ENCODE peak calls at places on chromosome 5, in four cellular contexts. Q is fibroblast of lung; H is CD8-positive, alpha-beta memory T cell; S is psoas muscle. I is an unnamed sample. For H3K4me1, the result is how much of the 10 kb centered on the place peaks cover.

GRCh38 chr5:172443441-172444109 is 10.8 kb downstream of the SH3PXD2B start:
- DNase-seq in Q (peak), H (no peak), S (peak), I (peak)

GRCh38 chr5:135999396-136000139 is 29.2 kb upstream of the TGFBI start:
- DNase-seq in Q (peak), H (no peak), S (no peak), I (no peak)

GRCh38 chr5:126720369-126720768 is 56.6 kb upstream of the LMNB1 start:
- DNase-seq in Q (no peak), H (no peak), S (no peak), I (no peak)

GRCh38 chr5:39829479-39829878 is 404.7 kb upstream of the DAB2 start:
- DNase-seq in Q (no peak), H (no peak), S (no peak), I (no peak)

GRCh38 chr5:38463634-38464521 is 92.6 kb downstream of the LIFR start:
- DNase-seq in Q (peak), H (no peak), S (no peak), I (no peak)

GRCh38 chr5:139841549-139841948 is 45.9 kb downstream of the PSD2 start:
- DNase-seq in Q (no peak), H (no peak), S (no peak), I (no peak)

GRCh38 chr5:140833993-140834392 is at the start of gene PCDHA7:
- DNase-seq in Q (peak), H (no peak), S (no peak), I (no peak)

GRCh38 chr5:162187371-162187770 is 119.8 kb downstream of the GABRG2 start:
- DNase-seq in Q (no peak), H (no peak), S (no peak), I (no peak)

GRCh38 chr5:149948988-149949387 is 4.4 kb upstream of the PDE6A start:
- DNase-seq in Q (no peak), H (no peak), S (no peak), I (no peak)

GRCh38 chr5:56534102-56534501 is 281.2 kb upstream of the MAP3K1 start:
- DNase-seq in Q (peak), H (no peak), S (no peak), I (no peak)

GRCh38 chr5:43041669-43042175 is 1.6 kb upstream of the ANXA2R start:
- DNase-seq in Q (peak), H (no peak), S (peak), I (peak)

GRCh38 chr5:24110019-24110615 is 534.7 kb downstream of the CDH10 start:
- DNase-seq in Q (peak), H (no peak), S (no peak), I (no peak)

GRCh38 chr5:4758550-4758949 is 381.6 kb upstream of the ADAMTS16 start:
- DNase-seq in Q (no peak), H (no peak), S (no peak), I (no peak)

GRCh38 chr5:36685631-36686147 is 79.3 kb downstream of the SLC1A3 start:
- DNase-seq in Q (no peak), H (no peak), S (no peak), I (no peak)

GRCh38 chr5:179624841-179625271 is 1.4 kb upstream of the HNRNPH1 start:
- DNase-seq in Q (no peak), H (no peak), S (no peak), I (no peak)

GRCh38 chr5:106862450-106863193 is 808.1 kb downstream of the EFNA5 start:
- DNase-seq in Q (peak), H (no peak), S (no peak), I (no peak)

DNA sequence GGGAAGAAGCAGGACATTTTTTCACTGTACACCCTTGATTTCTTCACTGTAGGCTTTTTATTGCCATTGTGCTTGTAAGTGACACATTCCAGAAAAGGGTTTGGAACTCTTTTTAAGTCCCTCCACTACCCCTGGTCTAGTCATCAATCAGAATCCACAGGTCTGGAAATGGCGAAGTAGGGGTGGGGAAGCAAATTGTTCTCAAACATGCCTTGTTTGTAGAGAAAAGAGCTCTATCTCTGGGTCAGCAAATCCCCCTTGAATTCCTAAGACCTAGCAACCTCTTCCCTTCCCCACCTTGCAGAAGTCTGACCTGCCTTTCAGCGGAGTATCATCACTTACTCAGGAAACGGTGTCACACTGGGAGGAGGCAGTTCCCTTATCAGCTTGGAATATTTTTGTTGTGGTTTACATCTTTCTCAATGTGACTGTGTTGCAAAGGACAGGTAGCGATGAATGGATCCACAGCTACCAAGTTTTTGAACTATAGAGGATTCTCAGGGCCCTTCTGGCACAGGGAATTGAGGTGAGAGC is 3.2 kb downstream of the SH3RF2 start:
- DNase-seq in Q (no peak), H (no peak), S (no peak), I (no peak)
- H3K4me3 ChIP-seq in Q (no peak), H (no peak), S (peak), I (no peak)

GRCh38 chr5:93584531-93585053 is 1.6 kb downstream of the NR2F1 start:
- DNase-seq in Q (no peak), H (no peak), S (no peak), I (peak)

GRCh38 chr5:93583525-93583798 is 440 bp downstream of the NR2F1 start:
- DNase-seq in Q (no peak), H (no peak), S (no peak), I (no peak)

GRCh38 chr5:93583799-93584530 is 943 bp downstream of the NR2F1 start:
- DNase-seq in Q (peak), H (no peak), S (peak), I (peak)

GRCh38 chr5:93585753-93586385 is 2.8 kb downstream of the NR2F1 start:
- DNase-seq in Q (peak), H (no peak), S (no peak), I (no peak)

DNA sequence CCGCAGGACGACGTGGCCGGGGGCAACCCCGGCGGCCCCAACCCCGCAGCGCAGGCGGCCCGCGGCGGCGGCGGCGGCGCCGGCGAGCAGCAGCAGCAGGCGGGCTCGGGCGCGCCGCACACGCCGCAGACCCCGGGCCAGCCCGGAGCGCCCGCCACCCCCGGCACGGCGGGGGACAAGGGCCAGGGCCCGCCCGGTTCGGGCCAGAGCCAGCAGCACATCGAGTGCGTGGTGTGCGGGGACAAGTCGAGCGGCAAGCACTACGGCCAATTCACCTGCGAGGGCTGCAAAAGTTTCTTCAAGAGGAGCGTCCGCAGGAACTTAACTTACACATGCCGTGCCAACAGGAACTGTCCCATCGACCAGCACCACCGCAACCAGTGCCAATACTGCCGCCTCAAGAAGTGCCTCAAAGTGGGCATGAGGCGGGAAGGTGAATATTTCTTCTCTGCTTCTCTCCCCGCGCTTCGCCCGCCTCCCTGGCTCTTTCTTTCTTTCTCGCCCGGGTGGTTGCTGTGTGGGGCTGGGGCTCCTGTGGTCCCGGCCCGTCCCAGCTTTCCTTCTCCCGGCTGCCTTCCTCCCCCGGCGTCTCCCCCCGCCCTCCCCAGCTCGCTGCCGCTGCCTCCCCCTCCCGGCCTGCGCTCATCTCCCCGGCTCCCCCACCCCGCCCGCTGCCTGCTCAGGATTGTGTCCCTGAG is 2.2 kb downstream of the NR2F1 start:
- DNase-seq in Q (no peak), H (no peak), S (no peak), I (no peak)
- H3K4me1 ChIP-seq in Q (under half), H (under half), S (under half), I (under half)

DNA sequence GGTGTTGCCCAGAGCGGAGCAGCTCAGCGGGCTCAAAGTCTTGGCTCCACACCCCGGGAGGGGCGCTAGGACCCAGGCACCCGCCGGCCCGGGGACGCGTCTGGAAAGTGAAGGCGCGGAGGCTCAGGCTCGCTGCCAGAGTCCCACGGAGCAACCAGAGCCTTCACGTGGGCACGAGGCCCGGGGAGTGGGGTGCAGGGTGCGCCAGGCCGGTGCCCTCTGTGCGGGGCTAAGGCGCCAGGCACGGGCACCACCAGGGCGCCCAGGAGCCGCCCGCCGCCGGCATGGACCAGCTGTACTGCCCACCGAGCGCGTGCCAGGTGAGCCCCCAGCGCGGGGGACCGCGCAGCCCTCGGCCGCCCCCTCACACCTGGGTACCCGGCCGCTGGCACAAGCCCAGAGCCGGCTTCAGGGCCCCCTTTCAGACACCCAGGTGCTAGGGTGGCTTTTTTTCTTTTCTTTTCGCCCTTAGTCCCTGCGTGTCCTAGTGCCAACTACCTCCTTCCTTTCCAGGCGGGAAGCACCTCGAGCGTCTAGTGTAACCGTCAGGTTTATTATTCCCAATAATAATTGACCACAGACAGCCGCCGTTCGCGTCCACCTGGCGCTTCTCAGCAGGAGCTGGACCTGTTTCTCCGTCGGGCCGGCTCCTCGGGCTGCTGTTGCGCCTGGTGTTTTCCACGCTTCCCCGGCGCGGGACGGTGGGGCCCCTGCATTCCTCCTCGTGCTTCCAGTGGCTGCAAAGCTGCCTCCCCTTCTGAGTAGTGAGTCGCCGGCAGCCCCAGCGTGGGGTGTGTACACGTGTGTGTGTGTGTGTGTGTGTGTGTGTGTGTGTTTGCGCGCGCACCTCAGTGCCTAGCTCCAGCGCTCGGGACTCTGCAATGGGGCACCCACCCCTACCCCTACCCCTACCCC is 30.1 kb upstream of the PDE8B start:
- DNase-seq in Q (peak), H (no peak), S (peak), I (peak)
- H3K4me3 ChIP-seq in Q (peak), H (no peak), S (peak), I (peak)

GRCh38 chr5:110802998-110803397 is 64.2 kb downstream of the SLC25A46 start:
- DNase-seq in Q (no peak), H (no peak), S (no peak), I (no peak)

GRCh38 chr5:110807174-110807573 is 68.4 kb downstream of the SLC25A46 start:
- DNase-seq in Q (no peak), H (no peak), S (no peak), I (no peak)

GRCh38 chr5:110809006-110809405 is 70.2 kb downstream of the SLC25A46 start:
- DNase-seq in Q (no peak), H (no peak), S (no peak), I (no peak)

DNA sequence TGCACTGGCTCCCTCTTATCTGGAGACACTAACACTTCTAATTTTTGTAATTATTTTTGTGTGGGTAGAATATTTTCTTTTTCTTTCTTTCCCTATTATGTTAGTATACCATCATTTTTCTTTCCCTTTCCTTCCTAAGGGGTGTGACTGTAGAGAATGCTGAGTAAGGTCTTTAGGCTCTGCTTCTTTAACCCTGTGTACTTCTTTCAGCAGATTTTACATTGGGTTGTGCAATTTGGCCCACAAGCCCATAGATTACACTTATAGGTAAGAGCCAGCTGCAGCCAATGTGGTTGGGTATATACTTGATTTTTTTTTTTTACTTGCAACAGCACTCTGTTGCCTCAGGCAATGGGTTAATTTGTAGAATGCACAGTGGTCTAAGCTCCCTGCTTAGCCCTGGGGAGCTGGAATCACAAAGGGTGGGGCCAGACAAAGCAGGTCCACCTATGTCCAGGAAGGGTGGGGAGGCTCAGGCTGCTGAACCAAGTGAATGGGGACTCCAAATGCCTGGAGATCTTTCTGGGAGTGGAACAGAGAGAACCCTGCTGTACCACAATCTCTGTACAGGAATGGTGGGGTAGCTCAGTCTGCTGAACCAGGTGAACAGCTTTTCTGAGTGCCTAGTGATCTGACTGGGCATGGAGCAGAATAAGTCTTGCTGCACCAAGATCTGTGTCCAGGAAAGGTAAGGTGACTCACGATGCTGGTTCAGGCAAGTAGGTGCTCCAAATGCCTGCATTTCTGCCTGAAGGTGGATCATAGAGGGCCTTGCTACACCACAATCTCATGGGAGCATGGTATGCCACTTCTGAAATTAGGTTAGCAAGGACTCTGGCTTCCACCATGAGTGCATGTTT is 64.9 kb downstream of the SLC25A46 start:
- DNase-seq in Q (no peak), H (no peak), S (no peak), I (no peak)
- H3K4me1 ChIP-seq in Q (under half), H (under half), S (under half), I (under half)

GRCh38 chr5:75303419-75303818 is 33.6 kb upstream of the HMGCR start:
- DNase-seq in Q (no peak), H (no peak), S (no peak), I (no peak)
- H3K4me3 ChIP-seq in Q (no peak), H (no peak), S (no peak), I (no peak)

DNA sequence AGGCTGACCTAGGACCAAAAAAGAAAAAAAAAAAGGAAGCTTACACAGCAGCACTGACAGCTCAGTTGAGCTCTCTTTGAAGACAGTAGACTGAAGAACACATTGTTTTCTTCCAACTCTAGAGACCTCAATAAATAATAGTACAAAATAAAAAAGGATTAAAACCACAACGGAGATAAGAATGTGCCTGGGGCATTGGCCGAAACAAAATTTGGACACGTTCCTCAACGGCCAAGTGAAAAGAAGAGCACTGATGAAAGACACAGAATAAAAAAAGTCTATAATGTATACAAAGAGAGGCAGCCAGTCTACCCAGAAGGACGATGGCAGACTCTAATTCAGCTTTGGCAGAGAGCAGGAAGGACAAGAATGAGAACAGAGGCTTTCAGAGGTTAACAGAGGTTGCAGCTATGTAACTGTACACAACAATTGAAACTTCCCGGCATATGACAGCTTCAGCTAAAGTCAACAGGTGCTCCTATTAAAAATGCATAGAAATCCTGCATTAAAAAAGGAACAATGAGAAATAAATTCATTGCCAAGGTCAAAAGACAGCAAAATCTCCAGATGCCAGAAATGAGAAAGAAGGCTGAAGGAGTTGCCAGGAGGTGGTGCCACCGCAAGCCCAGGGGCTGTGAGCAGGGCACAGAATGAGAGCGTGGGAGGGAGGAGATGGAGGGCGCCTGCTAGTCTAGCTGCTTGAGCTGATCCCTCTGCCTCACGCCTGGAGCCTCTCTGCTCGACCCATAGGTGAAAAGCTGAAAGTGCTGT is 113.9 kb downstream of the DCP2 start:
- DNase-seq in Q (peak), H (peak), S (no peak), I (peak)
- H3K4me1 ChIP-seq in Q (under half), H (under half), S (under half), I (under half)

DNA sequence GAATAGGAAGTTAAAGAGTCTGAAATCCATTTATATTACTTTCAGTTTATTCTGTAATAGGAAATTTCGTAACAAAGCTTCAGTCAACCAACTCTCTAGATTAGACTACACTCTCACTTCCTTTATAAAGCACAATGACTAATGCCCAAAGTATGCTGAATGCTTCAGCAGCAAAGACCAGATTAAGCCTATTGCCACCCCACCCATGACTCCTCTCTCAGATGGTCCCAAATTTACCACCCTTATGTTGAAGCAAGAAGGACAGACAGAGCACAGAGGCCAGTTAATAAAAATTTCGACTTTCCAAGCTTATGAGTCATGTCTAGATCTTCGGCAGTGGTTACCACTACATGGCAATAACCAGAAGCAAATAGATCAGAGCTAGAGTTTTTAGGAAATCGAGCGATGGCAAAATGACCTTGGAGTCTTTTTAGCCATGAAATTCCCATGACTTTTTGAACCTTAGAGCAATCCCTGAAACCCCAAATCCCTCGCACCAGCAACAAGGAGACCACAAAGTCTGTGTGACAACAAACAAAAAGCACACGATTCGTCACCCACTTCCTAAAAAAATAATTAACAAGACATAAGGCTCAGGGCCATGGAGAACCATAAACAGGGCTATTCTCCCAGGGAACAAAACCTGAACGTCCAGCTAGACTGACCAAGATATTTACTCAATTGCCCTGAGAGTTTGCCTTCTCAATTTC is 287.7 kb upstream of the RASA1 start:
- DNase-seq in Q (peak), H (no peak), S (no peak), I (no peak)
- H3K4me3 ChIP-seq in Q (no peak), H (no peak), S (no peak), I (no peak)

GRCh38 chr5:72845889-72846288 is 29.4 kb downstream of the TNPO1 start:
- DNase-seq in Q (peak), H (no peak), S (no peak), I (no peak)
- H3K4me1 ChIP-seq in Q (under half), H (under half), S (half or more), I (under half)

I was measured in aorta.